ENCODE peak calls at places on chromosomes 12 and 14, in four cellular contexts. One of them, this sample, is unnamed. For H3K4me1, the result is how much of the 10 kb centered on the place peaks cover.

GRCh38 chr12:114726092-114726710 is 42.2 kb upstream of the TBX3 start:
- DNase-seq in H1: no peak
- DNase-seq in HCT116: no peak
- DNase-seq in suprapubic skin: no peak
- DNase-seq in this sample: no peak

GRCh38 chr12:87679262-87679661 is 349.9 kb downstream of the C12orf50 start:
- DNase-seq in suprapubic skin: no peak
- DNase-seq in HCT116: no peak
- DNase-seq in H1: no peak
- DNase-seq in this sample: no peak

GRCh38 chr12:110270125-110270962 is 10.7 kb upstream of the ATP2A2 start:
- DNase-seq in suprapubic skin: no peak
- DNase-seq in HCT116: no peak
- DNase-seq in H1: no peak
- DNase-seq in this sample: no peak

GRCh38 chr12:51388066-51388799 is 3.0 kb downstream of the GALNT6 start:
- DNase-seq in H1: no peak
- DNase-seq in HCT116: no peak
- DNase-seq in suprapubic skin: no peak
- DNase-seq in this sample: no peak

GRCh38 chr12:116242740-116243139 is 34.8 kb downstream of the MED13L start:
- DNase-seq in suprapubic skin: no peak
- DNase-seq in HCT116: no peak
- DNase-seq in H1: no peak
- DNase-seq in this sample: no peak

GRCh38 chr12:45130881-45131281 is 80.0 kb upstream of the DBX2 start:
- DNase-seq in suprapubic skin: no peak
- DNase-seq in HCT116: peak
- DNase-seq in H1: peak
- DNase-seq in this sample: no peak

GRCh38 chr12:14326699-14327098 is 38.8 kb upstream of the ATF7IP start:
- DNase-seq in H1: no peak
- DNase-seq in suprapubic skin: no peak
- DNase-seq in HCT116: no peak
- DNase-seq in this sample: no peak

GRCh38 chr12:6605425-6606330 is 1.5 kb downstream of the CHD4 start:
- DNase-seq in suprapubic skin: no peak
- DNase-seq in H1: peak
- DNase-seq in HCT116: no peak
- DNase-seq in this sample: no peak

GRCh38 chr12:118850244-118850825 is 131.0 kb upstream of the SRRM4 start:
- DNase-seq in HCT116: peak
- DNase-seq in suprapubic skin: no peak
- DNase-seq in H1: peak
- DNase-seq in this sample: no peak

GRCh38 chr12:53182836-53183235 is 2.1 kb upstream of the CSAD start:
- DNase-seq in HCT116: no peak
- DNase-seq in suprapubic skin: no peak
- DNase-seq in H1: no peak
- DNase-seq in this sample: no peak

GRCh38 chr14:80202888-80203562 is 8.3 kb downstream of the DIO2 start:
- DNase-seq in H1: peak
- DNase-seq in suprapubic skin: no peak
- DNase-seq in HCT116: no peak
- DNase-seq in this sample: no peak

GRCh38 chr12:122399254-122399591 is 23.2 kb downstream of the CLIP1 start:
- DNase-seq in H1: no peak
- DNase-seq in HCT116: no peak
- DNase-seq in suprapubic skin: no peak
- DNase-seq in this sample: no peak

GRCh38 chr12:102063066-102063465 is 1.3 kb upstream of the WASHC3 start:
- DNase-seq in HCT116: peak
- DNase-seq in suprapubic skin: no peak
- DNase-seq in H1: no peak
- DNase-seq in this sample: no peak

GRCh38 chr12:44972746-44973421 is 78.0 kb downstream of the DBX2 start:
- DNase-seq in HCT116: peak
- DNase-seq in suprapubic skin: no peak
- DNase-seq in H1: no peak
- DNase-seq in this sample: no peak

GRCh38 chr12:56565510-56566101 is 44.0 kb downstream of the RBMS2 start:
- DNase-seq in HCT116: no peak
- DNase-seq in H1: peak
- DNase-seq in suprapubic skin: peak
- DNase-seq in this sample: no peak

GRCh38 chr12:104792570-104792969 is 165.5 kb downstream of the SLC41A2 start:
- DNase-seq in suprapubic skin: no peak
- DNase-seq in H1: no peak
- DNase-seq in HCT116: peak
- DNase-seq in this sample: no peak

GRCh38 chr12:88035907-88036289 is 6.7 kb upstream of the C12orf50 start:
- DNase-seq in suprapubic skin: no peak
- DNase-seq in HCT116: no peak
- DNase-seq in H1: no peak
- DNase-seq in this sample: no peak

GRCh38 chr12:65881348-65881961 is 57.2 kb downstream of the HMGA2 start:
- DNase-seq in HCT116: no peak
- DNase-seq in H1: no peak
- DNase-seq in suprapubic skin: no peak
- DNase-seq in this sample: no peak

GRCh38 chr14:41062826-41063225 is 543.9 kb upstream of the LRFN5 start:
- DNase-seq in suprapubic skin: no peak
- DNase-seq in H1: no peak
- DNase-seq in HCT116: peak
- DNase-seq in this sample: no peak

GRCh38 chr14:70873627-70874026 is 33.6 kb upstream of the PCNX1 start:
- DNase-seq in HCT116: no peak
- DNase-seq in H1: no peak
- DNase-seq in suprapubic skin: no peak
- DNase-seq in this sample: no peak

GRCh38 chr12:127886821-127887220 is 380.1 kb upstream of the TMEM132C start:
- DNase-seq in HCT116: no peak
- DNase-seq in suprapubic skin: no peak
- DNase-seq in H1: no peak
- DNase-seq in this sample: no peak

GRCh38 chr12:66708704-66709443 is 30.0 kb upstream of the GRIP1 start:
- DNase-seq in suprapubic skin: no peak
- DNase-seq in H1: no peak
- DNase-seq in HCT116: no peak
- DNase-seq in this sample: no peak

GRCh38 chr14:104732355-104732804 is 8.4 kb downstream of the ADSS1 start:
- DNase-seq in suprapubic skin: no peak
- DNase-seq in HCT116: no peak
- DNase-seq in H1: no peak
- DNase-seq in this sample: no peak

GRCh38 chr12:93886533-93887511 is 209.6 kb downstream of the CRADD start:
- DNase-seq in HCT116: no peak
- DNase-seq in H1: no peak
- DNase-seq in suprapubic skin: no peak
- DNase-seq in this sample: no peak

GRCh38 chr12:12439636-12440035 is 82.8 kb downstream of the BORCS5 start:
- DNase-seq in H1: no peak
- DNase-seq in suprapubic skin: no peak
- DNase-seq in HCT116: no peak
- DNase-seq in this sample: no peak

GRCh38 chr12:127485528-127485927 is 781.4 kb upstream of the TMEM132C start:
- DNase-seq in HCT116: no peak
- DNase-seq in H1: no peak
- DNase-seq in suprapubic skin: no peak
- DNase-seq in this sample: no peak

GRCh38 chr12:116962197-116962596 is 51.4 kb downstream of the FBXW8 start:
- DNase-seq in HCT116: no peak
- DNase-seq in H1: no peak
- DNase-seq in suprapubic skin: no peak
- DNase-seq in this sample: no peak

GRCh38 chr14:103209054-103209453 is 85.8 kb downstream of the TNFAIP2 start:
- DNase-seq in H1: no peak
- DNase-seq in suprapubic skin: no peak
- DNase-seq in HCT116: no peak
- DNase-seq in this sample: no peak

GRCh38 chr12:120514002-120514401 is 15.0 kb downstream of the COQ5 start:
- DNase-seq in H1: no peak
- DNase-seq in HCT116: no peak
- DNase-seq in suprapubic skin: no peak
- DNase-seq in this sample: no peak

GRCh38 chr12:94676011-94676709 is 25.8 kb upstream of the TMCC3 start:
- DNase-seq in H1: no peak
- DNase-seq in HCT116: no peak
- DNase-seq in suprapubic skin: no peak
- DNase-seq in this sample: no peak

GRCh38 chr12:122862110-122862634 is 26.9 kb downstream of the HIP1R start:
- DNase-seq in H1: no peak
- DNase-seq in suprapubic skin: peak
- DNase-seq in HCT116: no peak
- DNase-seq in this sample: no peak

GRCh38 chr12:32183646-32184045 is 77.0 kb downstream of the BICD1 start:
- DNase-seq in suprapubic skin: no peak
- DNase-seq in HCT116: no peak
- DNase-seq in H1: no peak
- DNase-seq in this sample: no peak

GRCh38 chr14:65434216-65434850 is 21.8 kb downstream of the FUT8 start:
- DNase-seq in suprapubic skin: no peak
- DNase-seq in HCT116: no peak
- DNase-seq in H1: no peak
- DNase-seq in this sample: no peak

GRCh38 chr12:92242917-92243316 is 97.3 kb upstream of the BTG1 start:
- DNase-seq in H1: no peak
- DNase-seq in suprapubic skin: no peak
- DNase-seq in HCT116: no peak
- DNase-seq in this sample: no peak

GRCh38 chr12:114751712-114752111 is 67.7 kb upstream of the TBX3 start:
- DNase-seq in suprapubic skin: no peak
- DNase-seq in HCT116: no peak
- DNase-seq in H1: no peak
- DNase-seq in this sample: no peak

GRCh38 chr14:74595006-74595735 is 16.9 kb downstream of the LTBP2 start:
- DNase-seq in H1: no peak
- DNase-seq in suprapubic skin: no peak
- DNase-seq in HCT116: no peak
- DNase-seq in this sample: no peak

GRCh38 chr14:74594021-74594420 is 18.0 kb downstream of the LTBP2 start:
- DNase-seq in suprapubic skin: no peak
- DNase-seq in HCT116: no peak
- DNase-seq in H1: no peak
- DNase-seq in this sample: no peak

GRCh38 chr14:74592476-74593191 is 19.4 kb downstream of the LTBP2 start:
- DNase-seq in H1: no peak
- DNase-seq in HCT116: no peak
- DNase-seq in suprapubic skin: no peak
- DNase-seq in this sample: no peak

GRCh38 chr14:74591899-74592298 is 20.1 kb downstream of the LTBP2 start:
- DNase-seq in HCT116: no peak
- DNase-seq in suprapubic skin: no peak
- DNase-seq in H1: no peak
- DNase-seq in this sample: no peak

GRCh38 chr14:74593241-74593985 is 18.6 kb downstream of the LTBP2 start:
- DNase-seq in HCT116: no peak
- DNase-seq in H1: no peak
- DNase-seq in suprapubic skin: no peak
- DNase-seq in this sample: no peak
- H3K27ac ChIP-seq in HCT116: no peak
- H3K27ac ChIP-seq in H1: no peak
- H3K27ac ChIP-seq in suprapubic skin: peak
- H3K27ac ChIP-seq in this sample: peak

GRCh38 chr14:51394804-51395203 is 154.8 kb downstream of the TMX1 start:
- DNase-seq in suprapubic skin: no peak
- DNase-seq in HCT116: no peak
- DNase-seq in H1: no peak
- DNase-seq in this sample: no peak
- TF ChIP-seq POLR2AphosphoS5 in suprapubic skin: peak
- TF ChIP-seq POLR2AphosphoS5 in HCT116: no peak
- TF ChIP-seq POLR2AphosphoS5 in H1: no peak
- TF ChIP-seq POLR2AphosphoS5 in this sample: no peak

GRCh38 chr14:61213116-61213720 is 67.9 kb downstream of the TMEM30B start:
- DNase-seq in suprapubic skin: no peak
- DNase-seq in HCT116: no peak
- DNase-seq in H1: no peak
- DNase-seq in this sample: no peak
- H3K4me1 ChIP-seq in suprapubic skin: under half
- H3K4me1 ChIP-seq in HCT116: under half
- H3K4me1 ChIP-seq in H1: under half
- H3K4me1 ChIP-seq in this sample: under half

GRCh38 chr12:38137716-38138115 is 178.9 kb upstream of the ALG10B start:
- DNase-seq in HCT116: no peak
- DNase-seq in suprapubic skin: no peak
- DNase-seq in H1: no peak
- DNase-seq in this sample: no peak
- H3K27ac ChIP-seq in HCT116: no peak
- H3K27ac ChIP-seq in suprapubic skin: no peak
- H3K27ac ChIP-seq in H1: no peak
- H3K27ac ChIP-seq in this sample: no peak

GRCh38 chr14:68844210-68844545 is 51.3 kb upstream of the ZFP36L1 start:
- DNase-seq in H1: no peak
- DNase-seq in suprapubic skin: no peak
- DNase-seq in HCT116: no peak
- DNase-seq in this sample: no peak

GRCh38 chr14:68842298-68842697 is 49.4 kb upstream of the ZFP36L1 start:
- DNase-seq in suprapubic skin: no peak
- DNase-seq in HCT116: no peak
- DNase-seq in H1: peak
- DNase-seq in this sample: no peak

GRCh38 chr14:68840454-68840853 is 47.6 kb upstream of the ZFP36L1 start:
- DNase-seq in HCT116: no peak
- DNase-seq in H1: no peak
- DNase-seq in suprapubic skin: no peak
- DNase-seq in this sample: no peak

GRCh38 chr14:68843471-68844209 is 50.8 kb upstream of the ZFP36L1 start:
- DNase-seq in HCT116: peak
- DNase-seq in suprapubic skin: peak
- DNase-seq in H1: peak
- DNase-seq in this sample: no peak

DNA sequence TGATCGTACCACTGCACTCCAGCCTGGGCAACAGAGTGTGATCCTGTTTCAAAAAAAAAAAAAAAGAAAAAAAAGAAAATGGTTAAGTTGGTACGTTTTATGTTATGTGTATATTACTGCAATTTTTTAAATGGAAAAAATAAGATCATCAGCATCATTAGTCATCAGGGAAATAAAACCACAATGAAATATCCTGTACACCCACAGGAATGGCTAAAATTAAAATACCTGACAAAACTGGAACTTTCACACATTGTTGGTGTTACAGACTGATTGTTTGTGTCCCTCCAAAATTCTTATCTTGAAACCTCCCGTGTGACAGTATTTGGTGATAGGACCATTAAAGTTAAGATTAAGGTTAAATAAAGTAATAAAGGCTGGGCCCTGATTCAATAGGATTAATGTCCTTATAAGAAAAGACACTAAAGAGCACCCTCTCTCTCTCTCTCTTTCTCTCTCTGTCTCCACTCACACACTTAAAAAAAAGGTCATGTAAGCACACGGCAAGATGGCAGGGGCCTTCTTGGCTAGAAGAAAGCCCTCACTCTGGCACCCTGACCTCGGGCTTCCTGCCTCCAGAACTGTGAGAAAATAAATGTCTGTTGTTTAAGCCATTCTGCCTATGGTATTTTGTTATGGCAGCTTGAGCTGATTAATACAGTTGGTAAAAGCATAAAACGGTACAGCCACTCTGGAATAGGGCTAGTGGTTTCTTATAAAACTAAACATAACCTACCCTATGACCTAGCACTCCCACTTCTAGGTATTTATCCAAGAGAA is 48.4 kb upstream of the ZFP36L1 start:
- DNase-seq in H1: no peak
- DNase-seq in suprapubic skin: no peak
- DNase-seq in HCT116: no peak
- DNase-seq in this sample: no peak
- TF ChIP-seq POLR2AphosphoS5 in H1: no peak
- TF ChIP-seq POLR2AphosphoS5 in suprapubic skin: no peak
- TF ChIP-seq POLR2AphosphoS5 in HCT116: no peak
- TF ChIP-seq POLR2AphosphoS5 in this sample: no peak

This sample was measured in vagina.